ENCODE peak calls at places on chromosomes 3 and 15, in eight cellular contexts. N is ovary, X is A549, W is IMR-90, Z is testis, S is K562, D is spleen, M is adrenal gland. A is an unnamed sample.
A peak's percentile ranks its signal among the peaks of the same experiment; 100 is the strongest.

GRCh38 chr3:30544811-30545210 is 61.6 kb upstream of the TGFBR2 start:
- DNase-seq in N (no peak), X (peak; percentile 66), W (peak; percentile 93), Z (no peak), S (no peak), D (no peak), M (peak; percentile 7), A (no peak)

GRCh38 chr3:133941390-133941789 is 45.7 kb upstream of the RAB6B start:
- DNase-seq in N (no peak), X (no peak), W (peak; percentile 52), Z (no peak), S (no peak), D (peak; percentile 18), M (no peak), A (no peak)

GRCh38 chr15:42107483-42107882 is 13.1 kb upstream of the PLA2G4D start:
- DNase-seq in N (no peak), X (no peak), W (no peak), Z (no peak), S (no peak), D (peak; percentile 35), M (no peak), A (peak; percentile 10)

GRCh38 chr15:80325206-80325605 is 73.2 kb upstream of the CTXND1 start:
- DNase-seq in N (no peak), X (no peak), W (no peak), Z (no peak), S (no peak), D (no peak), M (peak; percentile 15), A (no peak)

GRCh38 chr3:114775395-114775794 is 371.7 kb downstream of the ZBTB20 start:
- DNase-seq in N (no peak), X (no peak), W (peak; percentile 29), Z (no peak), S (no peak), D (no peak), M (no peak), A (no peak)

GRCh38 chr3:112629425-112629824 is 11.5 kb downstream of the CCDC80 start:
- DNase-seq in N (peak; percentile 61), X (peak; percentile 70), W (peak; percentile 93), Z (peak; percentile 53), S (no peak), D (no peak), M (peak; percentile 77), A (peak; percentile 64)

GRCh38 chr3:15198686-15199085 is 7.4 kb upstream of the CAPN7 start:
- DNase-seq in N (no peak), X (no peak), W (no peak), Z (no peak), S (no peak), D (no peak), M (no peak), A (no peak)

GRCh38 chr3:136042608-136043221 is 77.2 kb downstream of the PPP2R3A start:
- DNase-seq in N (no peak), X (peak; percentile 37), W (peak; percentile 70), Z (no peak), S (peak; percentile 21), D (no peak), M (no peak), A (no peak)

GRCh38 chr15:62648954-62649353 is 393.6 kb upstream of the TPM1 start:
- DNase-seq in N (no peak), X (peak; percentile 53), W (no peak), Z (peak; percentile 27), S (no peak), D (no peak), M (no peak), A (no peak)

GRCh38 chr3:38131621-38132369 is 5.1 kb downstream of the ACAA1 start:
- DNase-seq in N (no peak), X (peak; percentile 53), W (peak; percentile 31), Z (peak; percentile 32), S (peak; percentile 69), D (no peak), M (no peak), A (peak; percentile 51)

GRCh38 chr15:75235051-75235673 is 23.0 kb upstream of the GOLGA6C start:
- DNase-seq in N (no peak), X (no peak), W (no peak), Z (no peak), S (no peak), D (peak; percentile 43), M (no peak), A (peak; percentile 34)

DNA sequence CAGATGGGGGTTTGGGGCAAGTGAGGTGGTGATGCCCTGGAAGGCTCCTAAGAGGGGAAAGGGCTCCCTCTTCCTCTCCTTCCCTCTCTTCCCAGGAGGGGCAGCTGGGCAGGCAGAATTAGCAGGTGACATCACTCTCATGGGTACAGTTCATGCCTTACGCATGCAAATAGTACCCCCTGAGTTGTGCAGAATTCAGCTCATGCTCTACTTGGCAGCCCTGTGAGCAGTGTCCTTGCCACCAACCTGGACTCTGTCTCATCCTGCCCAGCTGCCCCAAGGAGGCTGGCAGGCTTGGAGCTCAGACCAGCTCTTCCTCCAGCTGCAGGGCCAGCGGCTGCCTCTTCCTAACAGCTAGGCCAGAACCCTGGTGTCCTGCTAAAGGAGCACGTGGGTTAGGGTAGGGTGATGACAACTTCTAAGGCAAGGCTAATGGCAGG is 3.3 kb downstream of the CHAC1 start:
- DNase-seq in N (no peak), X (no peak), W (no peak), Z (no peak), S (no peak), D (peak; percentile 40), M (no peak), A (no peak)
- TF ChIP-seq POLR2A in N (no peak), X (no peak), W (no peak), Z (no peak), S (no peak), D (no peak), M (no peak), A (no peak)

GRCh38 chr3:63967675-63968611 is 55.4 kb downstream of the PSMD6 start:
- DNase-seq in N (peak; percentile 38), X (no peak), W (peak; percentile 70), Z (peak; percentile 19), S (no peak), D (peak; percentile 80), M (peak; percentile 28), A (peak; percentile 79)

GRCh38 chr3:63966871-63967270 is 54.7 kb upstream of the SCAANT1 start:
- DNase-seq in N (no peak), X (no peak), W (no peak), Z (no peak), S (no peak), D (no peak), M (no peak), A (peak; percentile 58)

GRCh38 chr3:63969866-63970265 is 53.4 kb downstream of the PSMD6 start:
- DNase-seq in N (no peak), X (no peak), W (no peak), Z (no peak), S (no peak), D (no peak), M (no peak), A (no peak)

GRCh38 chr3:63970596-63971468 is 52.5 kb downstream of the PSMD6 start:
- DNase-seq in N (no peak), X (no peak), W (no peak), Z (no peak), S (no peak), D (no peak), M (no peak), A (no peak)

DNA sequence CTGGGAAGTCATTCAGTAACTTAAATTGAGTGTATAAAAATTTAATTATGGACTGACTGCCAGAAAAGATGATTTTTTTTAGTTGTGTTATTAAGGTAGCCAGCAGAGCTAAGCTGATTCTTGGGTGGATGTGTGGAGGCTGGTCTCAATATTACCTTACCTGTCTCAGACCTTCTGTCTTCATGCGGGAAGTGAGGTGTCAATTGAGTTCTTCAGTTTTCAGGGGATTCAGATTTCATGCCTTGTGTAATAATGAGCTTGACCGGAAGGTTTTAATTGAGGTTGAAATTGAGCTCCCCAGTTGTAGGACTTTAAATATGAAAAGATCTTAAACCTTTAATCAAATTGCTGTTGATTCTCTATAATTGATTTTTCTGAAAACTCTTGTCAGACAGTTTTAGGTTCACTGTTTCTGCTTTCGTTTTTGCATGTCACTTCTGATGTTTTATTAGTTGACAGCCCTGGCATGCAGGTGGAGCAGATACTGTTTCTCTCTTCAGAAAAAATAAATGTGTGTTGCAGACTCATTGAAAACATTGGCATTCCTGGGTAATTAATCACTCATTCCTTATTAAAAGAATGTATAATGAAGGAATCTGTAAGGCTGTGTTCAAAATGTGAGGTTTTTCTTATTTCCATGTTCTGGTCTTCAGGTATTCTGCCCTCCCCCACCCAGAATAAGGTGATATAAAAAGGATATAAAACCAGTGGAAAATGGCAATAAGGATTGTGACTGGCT is 54.5 kb downstream of the PSMD6 start:
- DNase-seq in N (no peak), X (no peak), W (peak; percentile 19), Z (no peak), S (no peak), D (no peak), M (no peak), A (no peak)
- H3K4me3 ChIP-seq in N (peak overlapping the region; percentile 2), X (no peak overlapping the region), W (no peak overlapping the region), Z (no peak overlapping the region), S (no peak overlapping the region), D (peak overlapping the region; percentile 43), M (no peak overlapping the region), A (peak overlapping the region; percentile 33)

DNA sequence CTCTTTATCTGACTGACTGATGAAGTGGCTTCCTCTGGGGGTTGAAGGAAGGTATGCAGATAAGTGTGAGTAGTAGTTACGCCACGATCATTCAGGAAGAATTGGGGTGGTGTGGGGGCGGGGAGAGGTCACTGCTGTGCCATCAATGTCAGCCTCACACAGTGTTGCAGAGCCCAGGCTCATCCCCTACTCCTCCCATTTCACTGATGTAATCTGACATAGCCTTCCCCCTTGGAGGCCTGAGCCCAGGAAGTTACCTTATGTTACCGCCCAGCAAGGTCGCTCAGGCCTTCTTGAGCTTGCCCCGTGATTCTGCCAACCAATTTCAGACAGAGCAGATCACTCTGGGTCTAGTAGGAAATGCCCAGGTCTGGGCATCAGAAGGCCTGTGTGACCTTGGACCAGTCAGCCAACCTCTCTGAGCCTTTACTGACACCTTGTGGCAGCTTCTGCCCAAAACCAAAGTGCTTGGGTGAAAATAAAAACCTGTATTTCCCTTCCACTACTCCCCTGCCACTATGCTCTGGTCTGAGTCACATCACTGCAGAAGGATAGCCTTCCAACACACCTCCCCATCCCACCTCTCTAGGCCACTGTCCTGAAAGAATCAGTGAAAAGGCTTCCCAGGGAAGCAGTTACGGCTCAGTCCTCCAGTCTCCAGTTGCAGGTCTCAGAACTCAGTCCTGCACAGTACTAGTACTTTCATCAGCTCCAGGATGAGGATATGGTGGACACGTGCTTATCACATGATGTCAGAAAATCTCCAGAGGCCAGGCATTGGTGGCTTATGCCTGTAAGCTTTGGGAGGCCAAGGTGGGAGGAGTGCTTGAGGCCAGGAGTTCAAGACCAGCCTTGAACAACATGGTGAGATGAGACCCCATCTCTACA is 28.1 kb upstream of the INSYN1 start:
- DNase-seq in N (no peak), X (peak; percentile 36), W (peak; percentile 21), Z (peak; percentile 72), S (peak; percentile 65), D (no peak), M (peak; percentile 70), A (no peak)
- TF ChIP-seq CTCF in N (no peak), X (peak; percentile 47), W (peak; percentile 45), Z (peak; percentile 40), S (peak; percentile 61), D (no peak), M (peak; percentile 50), A (no peak)

DNA sequence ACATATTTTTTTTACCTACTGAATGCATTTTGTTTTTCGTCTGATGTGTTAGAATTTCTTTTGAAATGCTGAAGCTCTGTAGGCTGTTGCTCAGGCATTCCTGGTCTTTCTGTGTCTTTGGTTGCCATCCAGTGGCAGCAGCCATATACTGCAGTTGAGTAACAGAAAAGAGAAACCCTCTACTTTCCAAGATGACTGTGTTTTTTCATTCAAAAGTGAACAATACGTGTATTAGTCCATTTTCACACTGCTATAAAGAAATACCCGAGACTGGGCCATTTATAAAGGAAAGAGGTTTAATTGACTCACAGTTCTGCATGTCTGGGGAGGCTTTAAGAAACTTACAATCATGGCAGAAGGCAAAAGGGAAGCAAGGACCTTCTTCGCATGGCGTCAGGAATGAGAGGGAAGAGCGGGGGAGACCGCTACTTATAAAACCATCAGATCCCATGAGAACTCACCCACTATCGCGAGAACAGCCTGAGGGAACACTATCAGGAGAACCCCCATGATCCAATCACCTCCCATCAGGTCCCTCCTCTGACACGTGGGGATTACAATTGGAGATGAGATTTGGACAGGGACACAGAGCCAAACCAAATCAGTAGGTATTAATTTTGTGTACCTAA is 4.7 kb upstream of the GOLGA8B start:
- DNase-seq in N (peak; percentile 66), X (peak; percentile 94), W (peak; percentile 80), Z (peak; percentile 86), S (peak; percentile 72), D (peak; percentile 66), M (peak; percentile 79), A (no peak)
- TF ChIP-seq POLR2A in N (peak; percentile 51), X (peak; percentile 72), W (peak; percentile 90), Z (no peak), S (peak; percentile 84), D (no peak), M (peak; percentile 73), A (peak; percentile 11)

A was measured in Peyer's patch.